ENCODE peak calls at places on chromosome 15, in nine cellular contexts. A is HCT116, M is heart left ventricle, T is spleen, F is uterus, Q is ovary, U is suprapubic skin, G is tibial nerve, D is body of pancreas. W is an unnamed sample. For H3K4me1, the result is how much of the 10 kb centered on the place peaks cover.

GRCh38 chr15:66399276-66399675 is 12.6 kb downstream of the MAP2K1 start:
- DNase-seq in A (no peak), M (no peak), T (no peak), F (no peak), Q (no peak), U (no peak), G (no peak), D (no peak), W (no peak)

GRCh38 chr15:89912674-89913396 is at the start of gene ARPIN:
- DNase-seq in A (no peak), M (peak), T (no peak), F (peak), Q (peak), U (peak), G (peak), D (peak), W (peak)

GRCh38 chr15:59174161-59174845 is 32.3 kb upstream of the LDHAL6B start:
- DNase-seq in A (no peak), M (no peak), T (no peak), F (no peak), Q (no peak), U (no peak), G (no peak), D (no peak), W (no peak)

GRCh38 chr15:61186905-61187865 is 41.9 kb downstream of the RORA start:
- DNase-seq in A (no peak), M (no peak), T (no peak), F (peak), Q (no peak), U (no peak), G (peak), D (peak), W (peak)

GRCh38 chr15:82894971-82895520 is 57.5 kb downstream of the HOMER2 start:
- DNase-seq in A (no peak), M (no peak), T (no peak), F (no peak), Q (no peak), U (no peak), G (no peak), D (no peak), W (no peak)

GRCh38 chr15:57237282-57237642 is 139.0 kb upstream of the CGNL1 start:
- DNase-seq in A (no peak), M (no peak), T (no peak), F (no peak), Q (no peak), U (no peak), G (no peak), D (no peak), W (no peak)

GRCh38 chr15:61275901-61276300 is 46.8 kb upstream of the RORA start:
- DNase-seq in A (no peak), M (no peak), T (no peak), F (no peak), Q (no peak), U (no peak), G (no peak), D (no peak), W (peak)

GRCh38 chr15:66004618-66005262 is 135.4 kb downstream of the RAB11A start:
- DNase-seq in A (no peak), M (no peak), T (no peak), F (no peak), Q (peak), U (no peak), G (no peak), D (peak), W (no peak)

GRCh38 chr15:58453931-58454793 is 22.4 kb downstream of the LIPC start:
- DNase-seq in A (no peak), M (no peak), T (no peak), F (no peak), Q (no peak), U (no peak), G (no peak), D (no peak), W (no peak)

GRCh38 chr15:27172821-27173220 is 201.8 kb downstream of the GABRG3 start:
- DNase-seq in A (no peak), M (no peak), T (no peak), F (no peak), Q (no peak), U (no peak), G (no peak), D (no peak), W (no peak)

GRCh38 chr15:82093774-82094211 is 48.0 kb upstream of the MEX3B start:
- DNase-seq in A (no peak), M (no peak), T (no peak), F (no peak), Q (no peak), U (no peak), G (no peak), D (no peak), W (no peak)

DNA sequence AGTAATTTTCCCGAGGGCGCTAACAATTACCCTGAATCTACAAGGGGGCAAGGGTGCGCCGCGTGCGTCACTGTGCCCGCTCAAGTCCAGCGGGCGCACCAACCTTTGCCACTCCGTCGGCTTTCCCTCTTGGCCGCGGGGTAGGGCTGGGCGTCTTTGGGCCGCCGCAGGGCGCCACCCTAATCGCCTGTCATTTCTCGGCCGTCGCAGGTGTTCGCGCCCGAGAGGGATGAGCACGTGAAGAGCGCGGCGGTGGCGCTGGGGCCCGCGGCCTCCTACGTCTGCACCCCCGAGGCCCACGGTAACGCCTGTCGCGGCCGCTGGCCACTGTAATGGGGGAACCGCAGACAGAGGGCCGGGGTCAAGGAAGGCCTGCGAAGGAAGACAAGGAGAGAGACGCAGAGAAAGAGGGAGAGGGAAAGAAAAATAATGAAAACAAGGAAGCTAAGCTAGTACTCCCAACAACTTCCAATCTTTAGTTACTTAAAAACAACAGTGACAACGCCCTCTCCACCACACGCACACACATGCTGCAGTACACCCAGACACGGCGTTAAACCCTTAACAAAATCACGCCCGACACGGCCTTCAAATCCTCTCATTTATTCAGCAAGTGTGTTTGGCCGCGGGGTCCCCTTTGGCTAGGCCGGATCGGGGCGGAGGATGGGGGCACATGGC is 3.8 kb downstream of the SKOR1 start:
- DNase-seq in A (no peak), M (no peak), T (peak), F (no peak), Q (no peak), U (no peak), G (no peak), D (no peak), W (no peak)
- H3K4me1 ChIP-seq in A (under half), M (half or more), T (half or more), F (under half), Q (under half), U (half or more), G (under half), D (half or more), W (under half)

DNA sequence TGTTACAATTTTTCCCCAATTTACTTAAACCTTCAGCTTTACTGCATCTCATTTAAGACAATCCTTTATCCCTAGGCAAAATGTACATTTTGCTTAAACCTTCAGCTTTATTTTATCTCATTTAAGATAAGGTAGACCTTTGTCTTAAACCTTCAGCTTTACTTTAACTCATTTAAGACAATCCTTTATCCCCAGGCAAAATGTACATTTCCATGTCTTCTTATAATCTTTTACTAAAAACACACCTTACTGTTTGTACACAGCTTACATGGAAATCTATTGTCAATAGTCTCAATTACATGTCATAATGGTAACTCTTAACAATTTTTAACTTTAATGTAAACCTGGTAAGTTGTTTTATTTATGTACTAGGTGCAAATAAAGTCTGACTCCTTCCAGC is 58.7 kb upstream of the MKRN3 start:
- DNase-seq in A (no peak), M (no peak), T (no peak), F (no peak), Q (no peak), U (no peak), G (no peak), D (no peak), W (no peak)
- TF ChIP-seq CTCF in A (no peak), M (no peak), T (no peak), F (no peak), Q (no peak), U (no peak), G (no peak), D (no peak), W (no peak)

DNA sequence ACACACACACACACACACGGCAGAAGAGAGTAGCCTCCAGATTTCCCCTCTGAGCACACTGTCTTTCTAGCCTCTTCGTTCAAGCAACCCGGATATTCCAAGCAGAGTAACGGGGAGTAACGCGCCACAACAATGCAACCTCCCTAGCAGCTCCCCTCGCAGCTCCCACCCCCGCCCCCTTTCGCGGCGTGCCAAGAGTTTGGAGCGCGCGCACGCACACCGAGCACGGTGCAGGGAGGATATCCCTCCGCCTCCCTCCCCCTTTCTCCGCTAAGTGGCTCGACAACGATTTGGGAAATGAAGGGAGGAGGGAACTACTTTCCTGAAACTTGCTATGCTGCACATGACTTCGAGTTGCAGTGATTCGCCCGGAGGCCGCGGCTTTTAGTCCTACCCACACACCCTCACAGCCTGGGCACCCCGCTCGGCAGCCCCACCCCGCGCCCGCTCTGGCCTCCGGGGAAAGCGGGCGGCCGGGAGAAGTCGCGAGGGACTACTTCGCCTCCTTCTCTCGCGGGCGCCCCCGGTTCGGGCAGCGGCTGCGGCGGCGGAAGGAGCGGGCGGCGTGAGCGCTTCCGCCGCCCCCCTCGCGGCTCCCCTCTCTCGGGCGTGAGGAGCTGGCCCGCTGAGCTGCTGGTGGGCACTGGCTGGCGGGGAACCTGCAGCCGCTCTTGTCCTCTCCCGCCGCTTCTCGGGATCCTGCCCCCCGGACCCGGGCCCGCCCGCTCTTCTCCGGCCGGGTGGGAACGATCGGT is 733 bp upstream of the SPRED1 start:
- DNase-seq in A (peak), M (peak), T (peak), F (peak), Q (peak), U (peak), G (peak), D (peak), W (peak)
- TF ChIP-seq POLR2A in A (peak), M (no peak), T (no peak), F (no peak), Q (peak), U (peak), G (peak), D (peak), W (peak)

DNA sequence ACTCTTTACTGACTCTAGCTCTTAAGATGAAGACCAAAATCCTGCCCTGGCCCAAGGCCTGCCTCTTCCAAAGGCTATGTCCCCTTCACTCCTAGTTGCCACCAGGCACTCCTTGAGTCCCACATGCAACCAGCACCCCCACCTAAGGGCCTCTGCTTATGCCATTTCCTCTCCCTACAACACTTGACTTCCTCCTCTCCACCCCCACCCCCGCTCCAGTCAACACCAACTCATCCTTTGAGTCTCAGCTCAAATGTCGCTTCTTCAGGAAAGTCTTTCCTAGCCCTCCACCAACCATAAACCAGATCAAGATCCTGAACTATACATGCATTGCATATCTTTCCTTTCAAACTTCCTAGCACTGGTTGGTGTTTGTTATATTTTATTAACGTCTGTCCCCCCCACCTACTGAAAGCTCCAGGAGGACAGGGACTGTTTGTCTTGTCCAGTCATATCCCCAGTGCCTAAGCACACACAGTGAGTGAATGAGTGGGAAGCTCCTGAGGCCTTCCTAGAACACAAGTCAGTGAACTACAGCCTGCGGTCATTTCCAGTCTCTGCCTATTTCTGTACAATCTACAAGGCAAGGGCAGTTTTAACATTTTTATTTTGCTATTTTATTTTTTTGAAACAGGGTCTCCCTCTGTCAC is 7.3 kb downstream of the TBC1D2B start:
- DNase-seq in A (no peak), M (peak), T (peak), F (no peak), Q (no peak), U (no peak), G (no peak), D (no peak), W (no peak)
- H3K4me1 ChIP-seq in A (under half), M (half or more), T (half or more), F (under half), Q (half or more), U (half or more), G (half or more), D (half or more), W (half or more)

GRCh38 chr15:40693904-40694705 is 869 bp upstream of the RAD51 start:
- DNase-seq in A (no peak), M (no peak), T (no peak), F (no peak), Q (peak), U (no peak), G (no peak), D (no peak), W (no peak)
- TF ChIP-seq CTCF in A (no peak), M (no peak), T (no peak), F (no peak), Q (no peak), U (no peak), G (no peak), D (no peak), W (no peak)

GRCh38 chr15:44738340-44738984 is 2.1 kb downstream of the TRIM69 start:
- DNase-seq in A (peak), M (no peak), T (no peak), F (no peak), Q (no peak), U (no peak), G (no peak), D (no peak), W (no peak)
- TF ChIP-seq POLR2A in A (no peak), M (no peak), T (no peak), F (no peak), Q (no peak), U (no peak), G (no peak), D (no peak), W (no peak)

DNA sequence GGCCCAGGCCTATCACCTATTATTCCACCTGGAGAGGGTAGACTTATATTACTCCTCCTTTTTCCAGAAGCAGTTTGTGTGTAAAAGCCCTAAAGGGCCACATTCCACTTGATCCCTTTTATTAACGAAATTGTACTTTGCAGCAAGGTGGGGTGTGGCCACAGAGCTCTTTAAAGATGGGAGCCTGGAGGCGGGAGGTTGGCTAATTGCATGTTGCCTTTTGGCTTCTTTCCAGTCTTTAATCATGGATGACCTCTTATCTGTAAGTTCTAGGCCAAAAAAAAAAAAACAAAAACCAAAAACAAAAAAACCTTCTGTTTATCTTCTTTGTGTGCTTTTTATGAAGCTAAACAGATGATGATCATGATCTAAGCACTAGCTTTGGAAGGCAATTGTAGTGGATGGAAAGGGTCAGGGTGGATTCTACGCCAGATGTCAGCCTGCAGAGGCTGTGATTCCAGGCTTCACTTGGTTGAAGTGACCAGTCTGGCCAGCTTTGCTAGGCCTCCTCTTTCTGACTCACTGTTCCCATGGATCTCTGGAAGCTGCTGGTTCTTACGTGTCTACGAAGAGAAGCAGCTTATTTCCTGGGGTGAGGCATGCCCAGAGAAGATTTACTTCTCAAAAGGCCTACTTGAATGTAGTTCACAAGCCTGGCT is 330.7 kb upstream of the C2CD4B start:
- DNase-seq in A (no peak), M (peak), T (no peak), F (peak), Q (no peak), U (no peak), G (peak), D (peak), W (no peak)
- H3K4me1 ChIP-seq in A (under half), M (under half), T (under half), F (under half), Q (under half), U (under half), G (under half), D (under half), W (under half)

DNA sequence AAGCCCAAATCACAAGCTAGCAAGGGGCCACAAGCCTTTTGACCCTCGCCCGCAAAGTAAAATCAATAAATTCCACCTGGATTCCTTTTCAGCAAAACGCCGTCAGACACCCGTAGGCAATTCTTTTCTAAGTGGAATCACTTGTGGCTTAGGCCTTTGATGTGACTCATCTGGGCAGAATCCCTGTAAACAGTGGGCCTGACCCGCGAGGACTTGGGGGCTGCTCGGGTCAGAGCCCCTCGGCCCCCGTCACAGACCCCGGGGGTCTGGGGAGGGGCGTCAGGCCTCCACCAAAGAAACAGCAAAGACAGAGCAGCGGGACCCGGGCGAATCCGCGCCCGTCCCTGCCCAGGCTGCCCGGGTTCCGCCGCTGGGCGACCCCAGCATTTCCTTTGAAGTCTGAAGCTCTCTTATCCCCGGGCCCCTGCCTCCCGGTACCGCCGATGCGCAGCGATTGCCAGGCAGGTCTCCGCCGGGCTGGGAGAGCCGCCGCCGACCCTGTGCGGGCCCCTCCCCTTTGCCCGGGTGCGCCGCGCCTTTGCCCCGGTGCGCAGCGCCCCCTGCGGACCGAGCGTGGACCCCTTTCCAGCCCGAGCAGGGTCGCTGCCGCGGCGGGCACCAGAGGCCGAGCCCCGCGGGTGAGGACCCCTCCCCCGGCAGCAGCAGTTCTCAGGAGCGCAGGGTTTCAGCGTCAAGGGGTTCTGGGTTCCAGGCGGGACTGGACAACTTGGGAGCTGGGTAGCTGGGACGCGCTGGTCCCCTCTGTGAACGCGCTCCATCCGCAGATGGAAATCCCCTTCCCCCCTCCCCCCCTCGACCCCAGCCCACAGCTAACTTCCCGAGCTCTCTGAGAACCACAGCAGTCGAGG is 178.3 kb downstream of the UACA start:
- DNase-seq in A (peak), M (no peak), T (peak), F (no peak), Q (no peak), U (peak), G (no peak), D (no peak), W (no peak)
- TF ChIP-seq CTCF in A (peak), M (peak), T (no peak), F (no peak), Q (peak), U (peak), G (peak), D (no peak), W (peak)

W was measured in right lobe of liver.